ENCODE peak calls at places on chromosomes 16 and 17, in six cellular contexts. Y, D, F, N, L and Q are unnamed samples.

GRCh38 chr17:16470302-16470701 is 21.7 kb downstream of the LRRC75A start:
- DNase-seq in D (peak; percentile 62), L (no peak), N (no peak), F (no peak), Y (no peak), Q (no peak)

GRCh38 chr16:56989988-56990387 is 631 bp downstream of the NLRC5 start:
- DNase-seq in F (no peak), Y (no peak), D (no peak), N (no peak), L (no peak), Q (no peak)

GRCh38 chr16:56558024-56558747 is 6.7 kb upstream of the MT4 start:
- DNase-seq in L (no peak), N (no peak), Y (no peak), F (peak; percentile 63), D (peak; percentile 47), Q (no peak)

GRCh38 chr17:77727216-77727615 is 231.3 kb upstream of the TNRC6C start:
- DNase-seq in L (no peak), Y (no peak), F (no peak), N (no peak), D (no peak), Q (no peak)

GRCh38 chr16:54545890-54546476 is 259.4 kb upstream of the IRX3 start:
- DNase-seq in F (no peak), D (no peak), Y (no peak), L (no peak), N (no peak), Q (no peak)

GRCh38 chr16:261031-261691 is 14.6 kb downstream of the RGS11 start:
- DNase-seq in Y (no peak), L (no peak), D (no peak), N (no peak), F (no peak), Q (no peak)

GRCh38 chr17:64171041-64171440 is 41.1 kb upstream of the ERN1 start:
- DNase-seq in L (no peak), D (no peak), Y (no peak), N (no peak), F (no peak), Q (no peak)

GRCh38 chr16:79269211-79269863 is 331.2 kb downstream of the MAF start:
- DNase-seq in L (no peak), Y (peak; percentile 70), D (no peak), N (no peak), F (no peak), Q (peak; percentile 87)

GRCh38 chr17:65023791-65024190 is 32.7 kb downstream of the GNA13 start:
- DNase-seq in L (no peak), Y (no peak), N (no peak), F (no peak), D (no peak), Q (no peak)

GRCh38 chr16:30068750-30069574 is 3.4 kb downstream of the ALDOA start:
- DNase-seq in L (no peak), F (no peak), Y (peak; percentile 46), D (peak; percentile 52), N (peak; percentile 59), Q (peak; percentile 77)

GRCh38 chr17:80986816-80987480 is 4.7 kb upstream of the CHMP6 start:
- DNase-seq in D (peak; percentile 34), Y (no peak), L (no peak), N (no peak), F (no peak), Q (no peak)

GRCh38 chr17:43524945-43525575 is 21.1 kb downstream of the ETV4 start:
- DNase-seq in F (no peak), Y (no peak), D (no peak), L (no peak), N (no peak), Q (no peak)

GRCh38 chr16:52384378-52384777 is 162.6 kb downstream of the TOX3 start:
- DNase-seq in D (no peak), L (no peak), F (no peak), Y (no peak), N (no peak), Q (no peak)

GRCh38 chr17:55661359-55661758 is 61.3 kb downstream of the TMEM100 start:
- DNase-seq in D (peak; percentile 40), F (no peak), L (no peak), N (no peak), Y (no peak), Q (no peak)

GRCh38 chr17:74532115-74532514 is 840 bp upstream of the CD300LB start:
- DNase-seq in F (peak; percentile 17), L (no peak), Y (peak; percentile 28), N (no peak), D (no peak), Q (peak; percentile 9)

GRCh38 chr17:1641065-1641403 is 4.5 kb downstream of the SCARF1 start:
- DNase-seq in N (no peak), L (no peak), Y (no peak), D (peak; percentile 36), F (no peak), Q (no peak)

GRCh38 chr16:67963325-67964321 is 4.8 kb downstream of the SLC12A4 start:
- DNase-seq in L (no peak), F (no peak), Y (no peak), N (no peak), D (no peak), Q (no peak)

GRCh38 chr17:8186446-8186786 is 3.6 kb downstream of the BORCS6 start:
- DNase-seq in D (no peak), F (no peak), Y (no peak), L (no peak), N (no peak), Q (no peak)

GRCh38 chr16:24850289-24850931 is 4.6 kb downstream of the SLC5A11 start:
- DNase-seq in N (no peak), D (no peak), F (no peak), Y (no peak), L (no peak), Q (peak; percentile 12)

GRCh38 chr17:3892095-3892998 is 506 bp downstream of the CAMKK1 start:
- DNase-seq in Y (peak; percentile 45), D (peak; percentile 86), N (peak; percentile 58), F (peak; percentile 65), L (peak; percentile 81), Q (peak; percentile 76)

GRCh38 chr17:28955408-28955807 is 4.1 kb upstream of the PHF12 start:
- DNase-seq in N (no peak), F (no peak), L (no peak), D (no peak), Y (no peak), Q (no peak)

GRCh38 chr17:12631076-12631475 is 34.6 kb upstream of the MYOCD start:
- DNase-seq in L (no peak), D (no peak), N (no peak), F (no peak), Y (no peak), Q (no peak)

GRCh38 chr17:75455896-75456416 is 479 bp upstream of the TMEM94 start:
- DNase-seq in N (no peak), L (no peak), F (no peak), D (peak; percentile 55), Y (no peak), Q (no peak)

GRCh38 chr17:82287849-82288601 is 14.5 kb upstream of the CSNK1D start:
- DNase-seq in N (no peak), F (peak; percentile 80), D (no peak), Y (no peak), L (no peak), Q (no peak)

GRCh38 chr16:10871157-10871991 is 5.6 kb upstream of the CIITA start:
- DNase-seq in D (no peak), L (no peak), F (peak; percentile 83), N (no peak), Y (peak; percentile 92), Q (peak; percentile 88)

GRCh38 chr16:82439678-82440293 is 187.0 kb upstream of the CDH13 start:
- DNase-seq in Y (no peak), F (no peak), N (peak; percentile 30), L (peak; percentile 20), D (peak; percentile 60), Q (peak; percentile 5)
- TF ChIP-seq CTCF in Y (peak; percentile 58), F (no peak), N (peak; percentile 65), L (peak; percentile 37), D (peak; percentile 45), Q (peak; percentile 17)

DNA sequence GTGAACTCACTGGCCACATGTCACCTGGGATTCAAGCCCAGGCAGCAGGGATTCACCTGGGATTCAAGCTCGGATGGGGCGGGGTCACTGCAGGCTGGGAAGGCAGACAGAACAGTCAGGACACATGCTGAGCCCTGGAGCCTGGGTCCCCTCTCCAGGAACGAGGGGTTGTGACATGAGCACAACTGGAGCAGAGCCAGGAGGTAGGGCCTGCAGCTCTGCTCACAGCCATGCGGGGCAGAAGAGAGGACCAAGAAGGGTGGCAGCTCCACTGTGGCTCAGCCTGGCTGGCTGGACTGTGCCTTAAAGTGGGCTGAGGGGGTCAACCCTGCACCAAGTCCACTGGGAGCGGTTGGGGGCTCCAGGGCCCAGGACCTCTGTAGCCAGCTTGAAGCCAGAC is 150.1 kb downstream of the RAB11FIP4 start:
- DNase-seq in D (no peak), Y (peak; percentile 40), F (no peak), L (no peak), N (no peak), Q (no peak)
- TF ChIP-seq CTCF in D (peak; percentile 13), Y (peak; percentile 25), F (no peak), L (no peak), N (no peak), Q (no peak)

GRCh38 chr16:72818286-72818845 is 229.6 kb downstream of the ZFHX3 start:
- DNase-seq in F (no peak), N (peak; percentile 23), L (no peak), D (no peak), Y (no peak), Q (no peak)
- TF ChIP-seq CTCF in F (no peak), N (peak; percentile 66), L (no peak), D (peak; percentile 34), Y (no peak), Q (no peak)

DNA sequence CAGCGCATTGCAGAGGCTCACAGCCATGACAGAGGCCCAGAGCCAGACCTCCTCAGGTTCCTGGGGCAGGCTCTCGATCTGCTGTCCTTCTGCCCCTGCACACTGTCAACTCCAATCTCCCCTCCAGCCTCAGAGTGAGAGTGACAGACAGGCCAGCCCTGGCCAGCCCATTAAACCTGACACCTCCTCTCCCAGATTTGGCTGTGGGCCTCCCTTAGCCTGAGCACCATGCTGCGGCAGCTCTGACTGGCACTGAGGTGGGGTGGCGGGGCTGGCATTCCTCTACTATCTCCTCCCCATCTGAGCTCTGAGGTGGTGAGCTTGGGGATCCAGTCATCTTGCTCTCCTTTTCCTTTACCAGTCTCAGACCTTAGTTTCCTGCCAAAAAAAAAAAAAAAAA is 15.5 kb upstream of the C1QL1 start:
- DNase-seq in Y (no peak), N (no peak), D (no peak), L (no peak), F (no peak), Q (no peak)
- TF ChIP-seq CTCF in Y (no peak), N (no peak), D (no peak), L (no peak), F (no peak), Q (no peak)

DNA sequence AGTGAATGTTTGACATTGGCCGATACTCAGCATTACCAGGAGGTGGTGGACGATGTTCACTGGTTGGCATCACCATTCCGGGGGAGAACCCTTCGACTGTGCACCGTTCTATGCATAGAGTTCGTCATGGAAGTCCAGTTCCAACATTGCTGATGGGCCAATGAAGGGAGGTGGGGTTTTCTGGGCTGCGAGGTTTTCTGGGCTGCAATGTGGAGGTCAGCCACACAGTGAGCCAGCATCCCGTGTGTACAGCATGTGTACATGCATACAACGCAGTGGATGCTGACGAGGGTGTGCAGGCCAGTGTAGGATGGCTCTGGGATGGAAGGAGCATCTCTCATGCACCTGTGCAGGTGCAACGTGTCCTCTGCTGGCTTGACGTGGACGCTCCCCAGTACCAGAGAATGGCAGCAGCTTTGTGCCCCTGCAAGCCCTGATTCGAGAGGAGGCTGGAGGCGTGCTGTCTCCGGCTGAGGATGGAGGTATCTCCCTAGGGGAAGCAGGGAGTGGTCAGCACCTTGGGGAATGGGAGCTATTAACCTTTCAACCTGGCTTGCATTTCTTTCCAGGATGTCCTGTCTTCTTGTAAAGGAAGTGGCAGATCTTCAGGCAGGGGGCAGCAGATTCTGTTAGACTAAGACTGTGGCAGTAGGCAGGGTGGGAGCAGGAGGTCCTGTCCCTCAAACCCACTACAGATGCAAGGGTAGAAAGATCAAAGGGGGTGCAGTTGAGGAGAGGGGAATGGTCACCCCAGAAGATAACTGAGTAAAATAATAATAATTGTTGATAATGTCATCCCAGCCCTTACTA is 98.2 kb downstream of the CYLD start:
- DNase-seq in N (no peak), D (no peak), F (no peak), Y (no peak), L (no peak), Q (peak; percentile 28)
- TF ChIP-seq CTCF in N (no peak), D (no peak), F (no peak), Y (no peak), L (no peak), Q (no peak)